ENCODE peak calls at places on chromosome 1, in seven cellular contexts. F, C, P, L, D, N and H are unnamed samples.

GRCh38 chr1:246213947-246214346 is 293.1 kb downstream of the SMYD3 start:
- DNase-seq in F (no peak), C (no peak), P (no peak), L (no peak), D (no peak), N (no peak), H (no peak)

GRCh38 chr1:47223921-47224675 is 7.9 kb downstream of the TAL1 start:
- DNase-seq in F (no peak), C (no peak), P (no peak), L (no peak), D (no peak), N (peak), H (no peak)

GRCh38 chr1:54623216-54624007 is at the start of gene FAM151A:
- DNase-seq in F (no peak), C (no peak), P (no peak), L (no peak), D (no peak), N (no peak), H (no peak)

GRCh38 chr1:159055181-159055621 is 21.4 kb downstream of the AIM2 start:
- DNase-seq in F (no peak), C (peak), P (no peak), L (no peak), D (no peak), N (no peak), H (no peak)

GRCh38 chr1:88394958-88395357 is 289.1 kb upstream of the PKN2 start:
- DNase-seq in F (no peak), C (no peak), P (no peak), L (no peak), D (no peak), N (no peak), H (no peak)

GRCh38 chr1:147892216-147892615 is 10.4 kb upstream of the GJA8 start:
- DNase-seq in F (no peak), C (no peak), P (no peak), L (no peak), D (peak), N (no peak), H (peak)

GRCh38 chr1:157176591-157177121 is 38.5 kb upstream of the ETV3 start:
- DNase-seq in F (no peak), C (no peak), P (no peak), L (no peak), D (no peak), N (no peak), H (no peak)

GRCh38 chr1:20476260-20477038 is 9.6 kb downstream of the CAMK2N1 start:
- DNase-seq in F (no peak), C (no peak), P (no peak), L (no peak), D (no peak), N (no peak), H (no peak)